ENCODE peak calls at places on chromosomes 12 and 14, in eight cellular contexts. One of them, this sample, is unnamed. For H3K36me3, the result is how much of the 10 kb centered on the place peaks cover.

GRCh38 chr14:75927564-75928087 is 54.2 kb downstream of the TGFB3 start:
- DNase-seq in right lobe of liver: no peak
- DNase-seq in neuronal stem cell: no peak
- DNase-seq in pancreas: no peak
- DNase-seq in aorta: no peak
- DNase-seq in mesendoderm: peak
- DNase-seq in kidney: no peak
- DNase-seq in tibial nerve: no peak
- DNase-seq in this sample: no peak

GRCh38 chr14:68195126-68195525 is 375.5 kb downstream of the RAD51B start:
- DNase-seq in right lobe of liver: no peak
- DNase-seq in pancreas: no peak
- DNase-seq in mesendoderm: peak
- DNase-seq in kidney: no peak
- DNase-seq in tibial nerve: no peak
- DNase-seq in neuronal stem cell: no peak
- DNase-seq in aorta: no peak
- DNase-seq in this sample: no peak

GRCh38 chr14:52286659-52287649 is 19.5 kb downstream of the PTGDR start:
- DNase-seq in tibial nerve: no peak
- DNase-seq in kidney: no peak
- DNase-seq in mesendoderm: no peak
- DNase-seq in right lobe of liver: no peak
- DNase-seq in pancreas: no peak
- DNase-seq in aorta: no peak
- DNase-seq in neuronal stem cell: no peak
- DNase-seq in this sample: no peak

GRCh38 chr12:69758105-69758504 is 19.4 kb downstream of the RAB3IP start:
- DNase-seq in pancreas: no peak
- DNase-seq in mesendoderm: no peak
- DNase-seq in kidney: no peak
- DNase-seq in neuronal stem cell: no peak
- DNase-seq in aorta: no peak
- DNase-seq in right lobe of liver: no peak
- DNase-seq in tibial nerve: no peak
- DNase-seq in this sample: no peak

GRCh38 chr12:1688086-1688710 is 2.7 kb upstream of the ADIPOR2 start:
- DNase-seq in kidney: no peak
- DNase-seq in tibial nerve: no peak
- DNase-seq in neuronal stem cell: no peak
- DNase-seq in aorta: no peak
- DNase-seq in pancreas: no peak
- DNase-seq in right lobe of liver: no peak
- DNase-seq in mesendoderm: no peak
- DNase-seq in this sample: no peak

GRCh38 chr12:112149596-112149995 is 24.2 kb downstream of the TRAFD1 start:
- DNase-seq in right lobe of liver: no peak
- DNase-seq in mesendoderm: peak
- DNase-seq in aorta: no peak
- DNase-seq in tibial nerve: no peak
- DNase-seq in kidney: peak
- DNase-seq in pancreas: peak
- DNase-seq in neuronal stem cell: no peak
- DNase-seq in this sample: no peak

GRCh38 chr12:67269632-67270578 is 747 bp downstream of the CAND1 start:
- DNase-seq in right lobe of liver: peak
- DNase-seq in neuronal stem cell: no peak
- DNase-seq in mesendoderm: peak
- DNase-seq in pancreas: peak
- DNase-seq in kidney: peak
- DNase-seq in aorta: peak
- DNase-seq in tibial nerve: peak
- DNase-seq in this sample: peak

GRCh38 chr12:22048351-22049041 is 2.5 kb downstream of the CMAS start:
- DNase-seq in kidney: no peak
- DNase-seq in neuronal stem cell: no peak
- DNase-seq in tibial nerve: no peak
- DNase-seq in right lobe of liver: no peak
- DNase-seq in pancreas: no peak
- DNase-seq in mesendoderm: no peak
- DNase-seq in aorta: no peak
- DNase-seq in this sample: no peak

GRCh38 chr12:12126551-12126950 is 55.8 kb downstream of the BCL2L14 start:
- DNase-seq in tibial nerve: no peak
- DNase-seq in kidney: no peak
- DNase-seq in pancreas: no peak
- DNase-seq in mesendoderm: no peak
- DNase-seq in aorta: no peak
- DNase-seq in right lobe of liver: no peak
- DNase-seq in neuronal stem cell: no peak
- DNase-seq in this sample: no peak

DNA sequence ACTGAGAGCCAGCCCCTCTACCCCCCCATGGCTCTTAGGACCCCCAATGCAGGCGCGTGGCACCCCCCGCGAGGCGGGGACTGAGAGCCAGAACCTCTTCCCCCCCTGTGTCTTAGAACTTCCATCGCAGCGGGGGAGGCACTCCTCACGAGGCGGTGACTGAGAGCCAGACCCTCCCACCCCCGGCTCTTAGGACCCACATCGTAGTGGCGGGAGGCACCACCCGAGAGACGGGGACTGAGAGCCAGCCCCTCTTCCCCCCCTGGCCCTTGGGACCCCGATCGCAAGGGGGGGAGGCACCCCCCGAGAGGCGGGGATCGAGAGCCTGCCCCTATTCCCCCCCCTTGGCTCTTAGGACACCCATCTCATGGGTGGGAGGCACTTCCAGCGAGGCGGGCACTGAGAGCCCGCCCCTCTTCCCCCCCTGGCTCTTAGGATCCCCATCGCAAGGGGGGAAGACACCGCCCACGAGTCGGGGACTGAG is 44.7 kb downstream of the DDX11 start:
- DNase-seq in aorta: no peak
- DNase-seq in tibial nerve: no peak
- DNase-seq in kidney: no peak
- DNase-seq in neuronal stem cell: peak
- DNase-seq in right lobe of liver: no peak
- DNase-seq in pancreas: no peak
- DNase-seq in mesendoderm: peak
- DNase-seq in this sample: peak
- H3K4me3 ChIP-seq in aorta: no peak
- H3K4me3 ChIP-seq in tibial nerve: peak
- H3K4me3 ChIP-seq in kidney: no peak
- H3K4me3 ChIP-seq in neuronal stem cell: peak
- H3K4me3 ChIP-seq in right lobe of liver: no peak
- H3K4me3 ChIP-seq in pancreas: peak
- H3K4me3 ChIP-seq in mesendoderm: no peak
- H3K4me3 ChIP-seq in this sample: peak

GRCh38 chr14:65487783-65488578 is 75.5 kb downstream of the FUT8 start:
- DNase-seq in tibial nerve: no peak
- DNase-seq in aorta: no peak
- DNase-seq in mesendoderm: no peak
- DNase-seq in pancreas: no peak
- DNase-seq in right lobe of liver: no peak
- DNase-seq in neuronal stem cell: no peak
- DNase-seq in kidney: no peak
- DNase-seq in this sample: no peak
- H3K27ac ChIP-seq in tibial nerve: no peak
- H3K27ac ChIP-seq in aorta: no peak
- H3K27ac ChIP-seq in mesendoderm: no peak
- H3K27ac ChIP-seq in pancreas: no peak
- H3K27ac ChIP-seq in right lobe of liver: no peak
- H3K27ac ChIP-seq in neuronal stem cell: no peak
- H3K27ac ChIP-seq in kidney: no peak
- H3K27ac ChIP-seq in this sample: no peak

DNA sequence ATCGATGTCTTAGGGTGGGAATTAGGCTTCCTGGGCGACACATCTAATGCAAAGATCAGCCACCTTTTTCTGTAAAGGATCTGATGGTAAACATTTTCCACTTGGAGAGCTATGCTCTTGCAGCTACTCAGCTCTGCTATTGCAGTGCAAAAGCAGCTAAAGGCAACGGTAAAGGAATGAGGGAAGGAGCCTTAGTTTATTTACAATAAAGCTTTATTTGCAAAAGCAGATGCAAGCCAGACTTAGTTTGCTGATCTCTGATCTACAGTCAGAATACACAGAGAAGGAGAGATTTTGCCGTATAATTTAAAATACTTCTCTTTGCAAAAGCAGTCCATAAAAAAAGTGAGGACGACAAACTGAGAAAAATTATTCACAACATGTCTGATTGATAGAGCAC is 3.2 kb downstream of the TCL1B start:
- DNase-seq in kidney: no peak
- DNase-seq in right lobe of liver: no peak
- DNase-seq in neuronal stem cell: no peak
- DNase-seq in tibial nerve: no peak
- DNase-seq in mesendoderm: no peak
- DNase-seq in aorta: no peak
- DNase-seq in pancreas: no peak
- DNase-seq in this sample: no peak
- H3K36me3 ChIP-seq in kidney: under half
- H3K36me3 ChIP-seq in right lobe of liver: under half
- H3K36me3 ChIP-seq in neuronal stem cell: under half
- H3K36me3 ChIP-seq in tibial nerve: under half
- H3K36me3 ChIP-seq in mesendoderm: under half
- H3K36me3 ChIP-seq in aorta: under half
- H3K36me3 ChIP-seq in pancreas: under half
- H3K36me3 ChIP-seq in this sample: under half

GRCh38 chr14:22848391-22849164 is 12.2 kb downstream of the MMP14 start:
- DNase-seq in right lobe of liver: no peak
- DNase-seq in aorta: peak
- DNase-seq in pancreas: no peak
- DNase-seq in mesendoderm: peak
- DNase-seq in kidney: peak
- DNase-seq in tibial nerve: peak
- DNase-seq in neuronal stem cell: no peak
- DNase-seq in this sample: no peak
- H3K4me3 ChIP-seq in right lobe of liver: no peak
- H3K4me3 ChIP-seq in aorta: no peak
- H3K4me3 ChIP-seq in pancreas: no peak
- H3K4me3 ChIP-seq in mesendoderm: no peak
- H3K4me3 ChIP-seq in kidney: no peak
- H3K4me3 ChIP-seq in tibial nerve: no peak
- H3K4me3 ChIP-seq in neuronal stem cell: no peak
- H3K4me3 ChIP-seq in this sample: no peak

GRCh38 chr12:538731-539539 is 79.2 kb downstream of the B4GALNT3 start:
- DNase-seq in aorta: peak
- DNase-seq in mesendoderm: no peak
- DNase-seq in neuronal stem cell: no peak
- DNase-seq in pancreas: peak
- DNase-seq in right lobe of liver: peak
- DNase-seq in kidney: peak
- DNase-seq in tibial nerve: peak
- DNase-seq in this sample: peak
- H3K27ac ChIP-seq in aorta: no peak
- H3K27ac ChIP-seq in mesendoderm: no peak
- H3K27ac ChIP-seq in neuronal stem cell: no peak
- H3K27ac ChIP-seq in pancreas: peak
- H3K27ac ChIP-seq in right lobe of liver: no peak
- H3K27ac ChIP-seq in kidney: no peak
- H3K27ac ChIP-seq in tibial nerve: peak
- H3K27ac ChIP-seq in this sample: no peak

This sample was measured in CD8-positive, alpha-beta memory T cell.